ENCODE peak calls at places on chromosomes 5 and 9, in four cellular contexts. One of them, this sample, is unnamed.

GRCh38 chr5:110377411-110378392 is 348.8 kb downstream of the TMEM232 start:
- DNase-seq in stimulated activated CD8-positive, alpha-beta memory T cell treated with anti-CD3 and anti-CD28 coated beads, Interleukin-2, amount 100 ng/mL, for 48 hours: no peak
- DNase-seq in coronary artery: no peak
- DNase-seq in body of pancreas: no peak
- DNase-seq in this sample: no peak

GRCh38 chr5:55575815-55576583 is 41.2 kb upstream of the PLPP1 start:
- DNase-seq in stimulated activated CD8-positive, alpha-beta memory T cell treated with anti-CD3 and anti-CD28 coated beads, Interleukin-2, amount 100 ng/mL, for 48 hours: no peak
- DNase-seq in coronary artery: no peak
- DNase-seq in body of pancreas: no peak
- DNase-seq in this sample: no peak

GRCh38 chr9:111926421-111926875 is 29.8 kb downstream of the UGCG start:
- DNase-seq in stimulated activated CD8-positive, alpha-beta memory T cell treated with anti-CD3 and anti-CD28 coated beads, Interleukin-2, amount 100 ng/mL, for 48 hours: peak
- DNase-seq in coronary artery: no peak
- DNase-seq in body of pancreas: peak
- DNase-seq in this sample: peak

GRCh38 chr9:110208031-110208430 is at the start of gene C9orf152:
- DNase-seq in stimulated activated CD8-positive, alpha-beta memory T cell treated with anti-CD3 and anti-CD28 coated beads, Interleukin-2, amount 100 ng/mL, for 48 hours: no peak
- DNase-seq in coronary artery: no peak
- DNase-seq in body of pancreas: peak
- DNase-seq in this sample: no peak

GRCh38 chr5:104347119-104347708 is 784.6 kb upstream of the NUDT12 start:
- DNase-seq in stimulated activated CD8-positive, alpha-beta memory T cell treated with anti-CD3 and anti-CD28 coated beads, Interleukin-2, amount 100 ng/mL, for 48 hours: no peak
- DNase-seq in coronary artery: no peak
- DNase-seq in body of pancreas: no peak
- DNase-seq in this sample: no peak

GRCh38 chr5:78779771-78780616 is 131.4 kb upstream of the LHFPL2 start:
- DNase-seq in stimulated activated CD8-positive, alpha-beta memory T cell treated with anti-CD3 and anti-CD28 coated beads, Interleukin-2, amount 100 ng/mL, for 48 hours: no peak
- DNase-seq in coronary artery: no peak
- DNase-seq in body of pancreas: no peak
- DNase-seq in this sample: no peak

GRCh38 chr5:7146886-7147285 is 249.1 kb upstream of the ADCY2 start:
- DNase-seq in stimulated activated CD8-positive, alpha-beta memory T cell treated with anti-CD3 and anti-CD28 coated beads, Interleukin-2, amount 100 ng/mL, for 48 hours: no peak
- DNase-seq in coronary artery: no peak
- DNase-seq in body of pancreas: peak
- DNase-seq in this sample: no peak

GRCh38 chr9:136978073-136978864 is 965 bp downstream of the PTGDS start:
- DNase-seq in stimulated activated CD8-positive, alpha-beta memory T cell treated with anti-CD3 and anti-CD28 coated beads, Interleukin-2, amount 100 ng/mL, for 48 hours: peak
- DNase-seq in coronary artery: no peak
- DNase-seq in body of pancreas: peak
- DNase-seq in this sample: peak

GRCh38 chr5:139395844-139396640 is 1.1 kb upstream of the PROB1 start:
- DNase-seq in stimulated activated CD8-positive, alpha-beta memory T cell treated with anti-CD3 and anti-CD28 coated beads, Interleukin-2, amount 100 ng/mL, for 48 hours: no peak
- DNase-seq in coronary artery: no peak
- DNase-seq in body of pancreas: no peak
- DNase-seq in this sample: peak

GRCh38 chr5:147957906-147958305 is 51.6 kb upstream of the C5orf46 start:
- DNase-seq in stimulated activated CD8-positive, alpha-beta memory T cell treated with anti-CD3 and anti-CD28 coated beads, Interleukin-2, amount 100 ng/mL, for 48 hours: no peak
- DNase-seq in coronary artery: no peak
- DNase-seq in body of pancreas: no peak
- DNase-seq in this sample: no peak

GRCh38 chr9:95060246-95060645 is 257.3 kb downstream of the FANCC start:
- DNase-seq in stimulated activated CD8-positive, alpha-beta memory T cell treated with anti-CD3 and anti-CD28 coated beads, Interleukin-2, amount 100 ng/mL, for 48 hours: no peak
- DNase-seq in coronary artery: no peak
- DNase-seq in body of pancreas: no peak
- DNase-seq in this sample: no peak

GRCh38 chr5:66171349-66172344 is 27.5 kb downstream of the SREK1 start:
- DNase-seq in stimulated activated CD8-positive, alpha-beta memory T cell treated with anti-CD3 and anti-CD28 coated beads, Interleukin-2, amount 100 ng/mL, for 48 hours: peak
- DNase-seq in coronary artery: no peak
- DNase-seq in body of pancreas: peak
- DNase-seq in this sample: no peak

GRCh38 chr9:111559000-111559610 is 34.1 kb downstream of the ZNF483 start:
- DNase-seq in stimulated activated CD8-positive, alpha-beta memory T cell treated with anti-CD3 and anti-CD28 coated beads, Interleukin-2, amount 100 ng/mL, for 48 hours: no peak
- DNase-seq in coronary artery: no peak
- DNase-seq in body of pancreas: no peak
- DNase-seq in this sample: no peak

GRCh38 chr5:126503602-126504104 is 80.4 kb downstream of the GRAMD2B start:
- DNase-seq in stimulated activated CD8-positive, alpha-beta memory T cell treated with anti-CD3 and anti-CD28 coated beads, Interleukin-2, amount 100 ng/mL, for 48 hours: no peak
- DNase-seq in coronary artery: no peak
- DNase-seq in body of pancreas: peak
- DNase-seq in this sample: no peak

GRCh38 chr9:3756071-3756470 is 230.3 kb upstream of the RFX3 start:
- DNase-seq in stimulated activated CD8-positive, alpha-beta memory T cell treated with anti-CD3 and anti-CD28 coated beads, Interleukin-2, amount 100 ng/mL, for 48 hours: no peak
- DNase-seq in coronary artery: no peak
- DNase-seq in body of pancreas: no peak
- DNase-seq in this sample: no peak

GRCh38 chr5:181163487-181164075 is 16.2 kb downstream of the OR2V2 start:
- DNase-seq in stimulated activated CD8-positive, alpha-beta memory T cell treated with anti-CD3 and anti-CD28 coated beads, Interleukin-2, amount 100 ng/mL, for 48 hours: no peak
- DNase-seq in coronary artery: no peak
- DNase-seq in body of pancreas: no peak
- DNase-seq in this sample: no peak

GRCh38 chr9:105258225-105258737 is 13.8 kb downstream of the SLC44A1 start:
- DNase-seq in stimulated activated CD8-positive, alpha-beta memory T cell treated with anti-CD3 and anti-CD28 coated beads, Interleukin-2, amount 100 ng/mL, for 48 hours: no peak
- DNase-seq in coronary artery: no peak
- DNase-seq in body of pancreas: peak
- DNase-seq in this sample: no peak

GRCh38 chr5:9829621-9830020 is 199.5 kb upstream of the TAS2R1 start:
- DNase-seq in stimulated activated CD8-positive, alpha-beta memory T cell treated with anti-CD3 and anti-CD28 coated beads, Interleukin-2, amount 100 ng/mL, for 48 hours: no peak
- DNase-seq in coronary artery: no peak
- DNase-seq in body of pancreas: no peak
- DNase-seq in this sample: no peak

GRCh38 chr5:14506661-14507060 is 74.9 kb upstream of the OTULINL start:
- DNase-seq in stimulated activated CD8-positive, alpha-beta memory T cell treated with anti-CD3 and anti-CD28 coated beads, Interleukin-2, amount 100 ng/mL, for 48 hours: no peak
- DNase-seq in coronary artery: no peak
- DNase-seq in body of pancreas: no peak
- DNase-seq in this sample: no peak

GRCh38 chr5:172875372-172876279 is 41.6 kb downstream of the ERGIC1 start:
- DNase-seq in stimulated activated CD8-positive, alpha-beta memory T cell treated with anti-CD3 and anti-CD28 coated beads, Interleukin-2, amount 100 ng/mL, for 48 hours: no peak
- DNase-seq in coronary artery: no peak
- DNase-seq in body of pancreas: no peak
- DNase-seq in this sample: peak

GRCh38 chr5:124661317-124662141 is 84.9 kb downstream of the ZNF608 start:
- DNase-seq in stimulated activated CD8-positive, alpha-beta memory T cell treated with anti-CD3 and anti-CD28 coated beads, Interleukin-2, amount 100 ng/mL, for 48 hours: no peak
- DNase-seq in coronary artery: no peak
- DNase-seq in body of pancreas: peak
- DNase-seq in this sample: no peak

GRCh38 chr5:31194892-31195291 is 1.4 kb downstream of the CDH6 start:
- DNase-seq in stimulated activated CD8-positive, alpha-beta memory T cell treated with anti-CD3 and anti-CD28 coated beads, Interleukin-2, amount 100 ng/mL, for 48 hours: no peak
- DNase-seq in coronary artery: no peak
- DNase-seq in body of pancreas: no peak
- DNase-seq in this sample: no peak

GRCh38 chr5:75568202-75568601 is 43.1 kb upstream of the ANKDD1B start:
- DNase-seq in stimulated activated CD8-positive, alpha-beta memory T cell treated with anti-CD3 and anti-CD28 coated beads, Interleukin-2, amount 100 ng/mL, for 48 hours: no peak
- DNase-seq in coronary artery: no peak
- DNase-seq in body of pancreas: no peak
- DNase-seq in this sample: no peak

GRCh38 chr9:69637801-69638200 is 34.4 kb downstream of the APBA1 start:
- DNase-seq in stimulated activated CD8-positive, alpha-beta memory T cell treated with anti-CD3 and anti-CD28 coated beads, Interleukin-2, amount 100 ng/mL, for 48 hours: no peak
- DNase-seq in coronary artery: no peak
- DNase-seq in body of pancreas: no peak
- DNase-seq in this sample: no peak